ENCODE peak calls at places on chromosomes 1 and 21, in six cellular contexts. C, N, E, Z, R and J are unnamed samples.
A peak's percentile ranks its signal among the peaks of the same experiment; 100 is the strongest.

GRCh38 chr1:54716299-54717047 is 812 bp downstream of the TTC4 start:
- DNase-seq in C (no peak), N (no peak), E (no peak), Z (no peak), R (no peak), J (no peak)

GRCh38 chr1:166479052-166479631 is 312.3 kb upstream of the FAM78B start:
- DNase-seq in C (peak; percentile 51), N (peak; percentile 41), E (peak; percentile 23), Z (peak; percentile 41), R (peak; percentile 24), J (peak; percentile 72)

GRCh38 chr1:216034506-216034905 is 388.7 kb downstream of the USH2A start:
- DNase-seq in C (no peak), N (no peak), E (peak; percentile 38), Z (no peak), R (no peak), J (no peak)

GRCh38 chr1:21633992-21634475 is 35.1 kb downstream of the RAP1GAP start:
- DNase-seq in C (no peak), N (no peak), E (no peak), Z (no peak), R (no peak), J (no peak)

GRCh38 chr21:43874085-43874785 is 9.2 kb downstream of the AGPAT3 start:
- DNase-seq in C (no peak), N (no peak), E (no peak), Z (no peak), R (peak; percentile 11), J (no peak)

GRCh38 chr1:31848381-31848897 is 32.6 kb upstream of the SPOCD1 start:
- DNase-seq in C (no peak), N (no peak), E (no peak), Z (no peak), R (no peak), J (peak; percentile 71)

GRCh38 chr1:164754088-164754600 is 195.2 kb downstream of the PBX1 start:
- DNase-seq in C (no peak), N (no peak), E (no peak), Z (no peak), R (no peak), J (no peak)

GRCh38 chr1:114216431-114217173 is 62.9 kb upstream of the SYT6 start:
- DNase-seq in C (no peak), N (no peak), E (no peak), Z (no peak), R (no peak), J (no peak)

GRCh38 chr1:225824522-225824921 is 14.6 kb downstream of the EPHX1 start:
- DNase-seq in C (no peak), N (no peak), E (peak; percentile 89), Z (no peak), R (no peak), J (no peak)

GRCh38 chr1:15949453-15950245 is 26.3 kb downstream of the ZBTB17 start:
- DNase-seq in C (peak; percentile 85), N (peak; percentile 90), E (no peak), Z (peak; percentile 84), R (no peak), J (no peak)

GRCh38 chr1:41935226-41935625 is 16.5 kb upstream of the HIVEP3 start:
- DNase-seq in C (no peak), N (no peak), E (no peak), Z (no peak), R (no peak), J (no peak)

GRCh38 chr1:83028467-83028866 is 970.5 kb downstream of the TTLL7 start:
- DNase-seq in C (no peak), N (no peak), E (no peak), Z (no peak), R (no peak), J (no peak)